ENCODE peak calls at places on chromosomes 5 and 9, in nine cellular contexts. Y, I, E, Q, N, H, F, S and C are unnamed samples.
A peak's percentile ranks its signal among the peaks of the same experiment; 100 is the strongest.

GRCh38 chr5:35679351-35679750 is 61.7 kb downstream of the SPEF2 start:
- DNase-seq in Y (no peak), I (no peak), E (no peak), F (peak; percentile 5), H (no peak), Q (no peak), S (no peak), N (no peak), C (no peak)

GRCh38 chr9:117821943-117822342 is 117.7 kb downstream of the TLR4 start:
- DNase-seq in F (no peak), Q (no peak), H (no peak), S (no peak), N (no peak), I (no peak), E (no peak), Y (no peak), C (no peak)

GRCh38 chr9:19028835-19029451 is 4.1 kb downstream of the SAXO1 start:
- DNase-seq in F (peak; percentile 81), Y (peak; percentile 64), Q (peak; percentile 54), H (peak; percentile 69), E (peak; percentile 75), N (peak; percentile 52), I (peak; percentile 76), S (peak; percentile 61), C (peak; percentile 42)

GRCh38 chr5:142540774-142541466 is 145.0 kb downstream of the FGF1 start:
- DNase-seq in H (no peak), S (no peak), Q (peak; percentile 36), F (no peak), Y (no peak), N (no peak), E (peak; percentile 74), I (peak; percentile 89), C (no peak)

GRCh38 chr9:134536101-134536900 is 105.3 kb upstream of the COL5A1 start:
- DNase-seq in I (peak; percentile 94), Q (peak; percentile 95), Y (no peak), H (peak; percentile 40), E (peak; percentile 87), S (no peak), F (no peak), N (no peak), C (no peak)

GRCh38 chr5:143569213-143569663 is 165.8 kb upstream of the NR3C1 start:
- DNase-seq in Q (peak; percentile 96), E (peak; percentile 78), Y (no peak), S (no peak), I (no peak), N (no peak), F (no peak), H (no peak), C (no peak)

GRCh38 chr9:116285320-116285719 is 131.7 kb downstream of the PAPPA start:
- DNase-seq in E (no peak), N (no peak), H (no peak), Y (no peak), Q (no peak), S (peak; percentile 63), F (no peak), I (no peak), C (no peak)

GRCh38 chr5:139458580-139459407 is 3.7 kb downstream of the ECSCR start:
- DNase-seq in I (peak; percentile 44), F (no peak), S (no peak), Q (peak; percentile 89), Y (no peak), N (no peak), H (peak; percentile 59), E (peak; percentile 88), C (no peak)

GRCh38 chr9:128298535-128299482 is 22.7 kb downstream of the SWI5 start:
- DNase-seq in F (peak; percentile 53), Q (no peak), H (peak; percentile 38), Y (no peak), S (no peak), E (no peak), I (no peak), N (no peak), C (no peak)

GRCh38 chr5:148482697-148483462 is 99.1 kb downstream of the FBXO38 start:
- DNase-seq in Q (peak; percentile 23), S (peak; percentile 89), I (peak; percentile 36), N (peak; percentile 44), E (peak; percentile 34), H (peak; percentile 87), F (peak; percentile 25), Y (peak; percentile 47), C (peak; percentile 40)

GRCh38 chr5:59209758-59210359 is 627.0 kb downstream of the RAB3C start:
- DNase-seq in F (peak; percentile 54), Y (no peak), S (no peak), E (peak; percentile 3), N (no peak), I (no peak), Q (peak; percentile 78), H (no peak), C (no peak)

GRCh38 chr5:117803533-117803932 is 1184.8 kb downstream of the DTWD2 start:
- DNase-seq in Y (no peak), S (no peak), Q (no peak), I (peak; percentile 83), N (no peak), H (no peak), E (peak; percentile 90), F (no peak), C (no peak)

GRCh38 chr9:8610256-8610655 is 810.7 kb upstream of the DMAC1 start:
- DNase-seq in H (no peak), Q (no peak), N (no peak), S (no peak), Y (no peak), I (no peak), F (no peak), E (no peak), C (no peak)

GRCh38 chr9:8611153-8611552 is 811.6 kb upstream of the DMAC1 start:
- DNase-seq in Q (no peak), Y (no peak), I (no peak), N (no peak), F (no peak), S (no peak), H (no peak), E (no peak), C (no peak)

GRCh38 chr9:8616419-8616818 is 816.8 kb upstream of the DMAC1 start:
- DNase-seq in S (no peak), Q (peak; percentile 62), Y (no peak), F (no peak), H (no peak), E (no peak), I (no peak), N (no peak), C (no peak)

DNA sequence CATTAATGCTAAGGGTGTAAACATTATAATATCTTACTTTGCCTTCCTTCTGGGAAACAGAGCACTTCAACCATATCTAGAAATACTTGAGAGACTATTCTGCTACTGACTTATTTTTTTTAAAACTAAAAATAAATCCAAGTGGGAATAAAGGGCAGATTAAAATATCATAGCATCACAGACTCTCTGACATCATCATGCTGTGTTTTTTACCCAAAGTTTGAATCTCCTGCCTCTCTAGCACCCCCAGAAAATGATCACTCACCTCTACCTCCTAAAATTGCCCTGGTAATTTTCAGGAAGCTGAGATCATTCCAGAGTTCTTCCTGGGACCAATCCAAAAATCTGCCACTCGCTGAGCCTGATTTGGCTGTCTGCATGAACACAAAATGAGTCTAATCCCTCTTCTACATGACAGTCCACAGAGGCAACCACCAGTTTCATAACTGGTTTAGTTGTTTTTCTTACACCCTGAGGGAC is 813.8 kb upstream of the DMAC1 start:
- DNase-seq in F (no peak), S (no peak), Y (no peak), N (no peak), E (no peak), Q (peak; percentile 15), I (no peak), H (no peak), C (no peak)
- H3K4me2 ChIP-seq in F (no peak overlapping the region), S (no peak overlapping the region), Y (no peak overlapping the region), N (no peak overlapping the region), E (no peak overlapping the region), Q (no peak overlapping the region), I (no peak overlapping the region), H (no peak overlapping the region), C (no peak overlapping the region)

GRCh38 chr9:90814355-90814754 is 12.7 kb downstream of the SYK start:
- DNase-seq in Y (no peak), F (no peak), H (no peak), S (no peak), Q (no peak), E (no peak), N (no peak), I (no peak), C (no peak)
- H3K4me2 ChIP-seq in Y (no peak overlapping the region), F (no peak overlapping the region), H (no peak overlapping the region), S (no peak overlapping the region), Q (no peak overlapping the region), E (no peak overlapping the region), N (no peak overlapping the region), I (no peak overlapping the region), C (no peak overlapping the region)

DNA sequence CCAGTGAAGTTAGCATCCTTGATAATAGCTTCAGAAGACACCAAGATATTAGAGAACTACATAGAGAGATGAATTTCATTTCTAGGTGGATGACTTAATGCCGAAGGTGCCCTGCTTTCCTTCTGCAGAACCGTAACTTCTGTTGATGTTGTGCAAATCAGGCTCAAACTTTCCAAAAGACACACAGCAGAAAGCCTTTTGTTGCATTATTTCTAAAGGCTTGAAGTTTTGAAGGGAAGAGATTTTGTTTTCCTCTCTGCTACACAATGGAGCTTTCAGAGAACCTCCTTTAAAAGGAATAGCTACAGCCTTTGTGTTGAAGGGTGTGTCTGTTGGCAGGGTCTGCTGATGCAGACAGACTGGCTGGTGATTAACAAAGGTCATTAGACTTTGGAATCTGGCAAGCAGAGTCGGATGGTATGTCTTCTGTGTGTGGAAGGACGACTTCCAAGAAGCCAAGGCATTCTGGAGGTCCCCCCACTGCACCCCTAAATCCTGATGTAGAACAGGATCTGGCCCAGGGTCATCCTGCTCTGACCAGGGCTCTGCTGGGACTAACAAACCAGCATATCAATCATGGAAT is 57.8 kb downstream of the ZNF462 start:
- DNase-seq in Q (peak; percentile 79), H (peak; percentile 57), S (no peak), I (peak; percentile 29), F (no peak), N (peak; percentile 12), Y (peak; percentile 20), E (peak; percentile 21), C (no peak)
- H3K4me2 ChIP-seq in Q (peak overlapping the region; percentile 53), H (peak overlapping the region; percentile 46), S (no peak overlapping the region), I (peak overlapping the region; percentile 46), F (peak overlapping the region; percentile 22), N (peak overlapping the region; percentile 81), Y (no peak overlapping the region), E (peak overlapping the region; percentile 28), C (peak overlapping the region; percentile 53)

GRCh38 chr9:113985968-113986585 is 92.0 kb downstream of the AMBP start:
- DNase-seq in N (no peak), F (no peak), Y (no peak), S (no peak), E (peak; percentile 41), I (peak; percentile 41), H (no peak), Q (peak; percentile 80), C (no peak)
- H3K4me2 ChIP-seq in N (no peak overlapping the region), F (no peak overlapping the region), Y (no peak overlapping the region), S (no peak overlapping the region), E (no peak overlapping the region), I (no peak overlapping the region), H (no peak overlapping the region), Q (no peak overlapping the region), C (no peak overlapping the region)

GRCh38 chr5:150058480-150059126 is 27.8 kb downstream of the CSF1R start:
- DNase-seq in S (no peak), Y (no peak), I (peak; percentile 84), H (peak; percentile 81), N (no peak), F (peak; percentile 57), E (peak; percentile 82), Q (peak; percentile 63), C (no peak)
- H3K4me2 ChIP-seq in S (no peak overlapping the region), Y (no peak overlapping the region), I (no peak overlapping the region), H (no peak overlapping the region), N (no peak overlapping the region), F (peak overlapping the region; percentile 14), E (no peak overlapping the region), Q (no peak overlapping the region), C (no peak overlapping the region)

GRCh38 chr9:129378241-129378661 is 200.2 kb upstream of the IER5L start:
- DNase-seq in I (no peak), S (no peak), N (no peak), Q (no peak), Y (no peak), E (no peak), H (no peak), F (no peak), C (no peak)
- H3K4me2 ChIP-seq in I (no peak overlapping the region), S (no peak overlapping the region), N (no peak overlapping the region), Q (no peak overlapping the region), Y (no peak overlapping the region), E (no peak overlapping the region), H (no peak overlapping the region), F (no peak overlapping the region), C (no peak overlapping the region)